ENCODE peak calls at places on chromosomes 3 and 15, in four cellular contexts. F, W, O and P are unnamed samples.

GRCh38 chr3:62607287-62608029 is 234.1 kb upstream of the FEZF2 start:
- DNase-seq in W (no peak), F (no peak), O (no peak), P (no peak)

GRCh38 chr15:62457100-62457499 is 292.0 kb upstream of the C2CD4B start:
- DNase-seq in F (no peak), W (no peak), O (no peak), P (no peak)

GRCh38 chr3:53772562-53773329 is 73.5 kb downstream of the CHDH start:
- DNase-seq in F (no peak), O (no peak), W (no peak), P (no peak)

GRCh38 chr3:84547971-84548970 is 410.5 kb upstream of the CADM2 start:
- DNase-seq in O (peak; percentile 36), F (peak; percentile 77), W (peak; percentile 2), P (peak; percentile 37)

GRCh38 chr3:113232367-113232766 is 21.0 kb downstream of the BOC start:
- DNase-seq in W (no peak), O (no peak), F (no peak), P (no peak)

GRCh38 chr15:94327356-94327936 is 96.1 kb downstream of the MCTP2 start:
- DNase-seq in F (no peak), O (peak; percentile 29), W (peak; percentile 9), P (peak; percentile 36)

GRCh38 chr3:160210799-160211221 is 14.4 kb upstream of the C3orf80 start:
- DNase-seq in O (peak; percentile 11), F (no peak), W (no peak), P (peak; percentile 43)

GRCh38 chr3:110806924-110807323 is 264.7 kb upstream of the NECTIN3 start:
- DNase-seq in O (peak; percentile 4), W (no peak), F (no peak), P (no peak)

GRCh38 chr15:71335591-71335990 is 220.3 kb downstream of the THSD4 start:
- DNase-seq in W (no peak), O (no peak), F (no peak), P (no peak)

GRCh38 chr3:33886015-33886414 is 87.6 kb downstream of the PDCD6IP start:
- DNase-seq in O (no peak), W (no peak), F (no peak), P (no peak)

GRCh38 chr3:115217678-115218451 is 70.8 kb upstream of the ZBTB20 start:
- DNase-seq in O (peak; percentile 32), W (peak; percentile 8), F (peak; percentile 20), P (peak; percentile 28)

GRCh38 chr15:70243686-70244540 is 146.2 kb upstream of the TLE3 start:
- DNase-seq in F (no peak), O (no peak), W (no peak), P (no peak)

GRCh38 chr3:65888980-65889706 is 149.6 kb downstream of the MAGI1 start:
- DNase-seq in F (no peak), W (no peak), O (no peak), P (no peak)

GRCh38 chr3:27312044-27312668 is 57.0 kb downstream of the NEK10 start:
- DNase-seq in O (peak; percentile 66), W (peak; percentile 25), F (no peak), P (peak; percentile 57)

GRCh38 chr3:124352143-124352528 is 360.2 kb upstream of the ROPN1 start:
- DNase-seq in F (no peak), O (no peak), W (no peak), P (no peak)

GRCh38 chr3:136385457-136385856 is 135.3 kb downstream of the PCCB start:
- DNase-seq in W (no peak), O (no peak), F (no peak), P (no peak)

GRCh38 chr3:129686941-129687340 is 80.5 kb upstream of the PLXND1 start:
- DNase-seq in W (peak; percentile 22), F (no peak), O (peak; percentile 83), P (no peak)

GRCh38 chr3:127615631-127616305 is 13.2 kb upstream of the PODXL2 start:
- DNase-seq in O (no peak), F (no peak), W (no peak), P (no peak)

GRCh38 chr3:194075802-194076460 is 60.0 kb upstream of the HES1 start:
- DNase-seq in W (peak; percentile 50), F (no peak), O (peak; percentile 86), P (no peak)

GRCh38 chr3:10395671-10396070 is 74.8 kb upstream of the SEC13 start:
- DNase-seq in W (no peak), O (no peak), F (no peak), P (no peak)

GRCh38 chr3:187352581-187353575 is 15.3 kb upstream of the RTP4 start:
- DNase-seq in F (no peak), O (no peak), W (no peak), P (peak; percentile 5)

GRCh38 chr3:78734048-78734637 is 1033.7 kb downstream of the ROBO1 start:
- DNase-seq in F (no peak), W (no peak), O (no peak), P (peak; percentile 20)

GRCh38 chr3:121660356-121661171 is at the start of gene HCLS1:
- DNase-seq in W (peak; percentile 30), O (no peak), F (no peak), P (no peak)

GRCh38 chr3:187360523-187361060 is 7.6 kb upstream of the RTP4 start:
- DNase-seq in F (no peak), O (no peak), W (no peak), P (no peak)

GRCh38 chr3:15042936-15043335 is 22.2 kb downstream of the MRPS25 start:
- DNase-seq in W (no peak), F (no peak), O (no peak), P (no peak)

GRCh38 chr3:31462050-31462569 is 70.6 kb upstream of the STT3B start:
- DNase-seq in O (peak; percentile 37), F (no peak), W (no peak), P (no peak)

GRCh38 chr3:65030847-65031463 is 343.2 kb upstream of the ADAMTS9 start:
- DNase-seq in O (no peak), F (no peak), W (peak; percentile 67), P (peak; percentile 36)

GRCh38 chr3:31550452-31551251 is 17.9 kb downstream of the STT3B start:
- DNase-seq in O (peak; percentile 20), F (no peak), W (no peak), P (no peak)

GRCh38 chr3:169966951-169967915 is 626 bp downstream of the SEC62 start:
- DNase-seq in F (peak; percentile 66), O (peak; percentile 6), W (peak; percentile 70), P (peak; percentile 50)

GRCh38 chr3:8486945-8487344 is 14.7 kb upstream of the LMCD1 start:
- DNase-seq in F (no peak), O (peak; percentile 94), W (no peak), P (no peak)

GRCh38 chr15:31276596-31277298 is 49.9 kb upstream of the KLF13 start:
- DNase-seq in F (peak; percentile 3), O (no peak), W (no peak), P (no peak)

GRCh38 chr3:63309780-63310179 is 31.7 kb downstream of the SYNPR start:
- DNase-seq in W (no peak), F (no peak), O (no peak), P (no peak)

GRCh38 chr15:70902105-70902504 is 9.5 kb downstream of the LRRC49 start:
- DNase-seq in W (no peak), O (no peak), F (no peak), P (no peak)

GRCh38 chr3:169354774-169355501 is 308.6 kb downstream of the MECOM start:
- DNase-seq in O (no peak), W (no peak), F (no peak), P (no peak)

GRCh38 chr3:26921054-26921453 is 298.5 kb downstream of the LRRC3B start:
- DNase-seq in O (no peak), W (no peak), F (no peak), P (no peak)

GRCh38 chr3:11847607-11848006 is 922 bp upstream of the TAMM41 start:
- DNase-seq in W (peak; percentile 29), F (no peak), O (peak; percentile 8), P (peak; percentile 15)

GRCh38 chr15:71471347-71471746 is 339.0 kb upstream of the NR2E3 start:
- DNase-seq in O (no peak), F (no peak), W (no peak), P (no peak)

GRCh38 chr3:174125267-174125844 is 727.8 kb downstream of the NLGN1 start:
- DNase-seq in O (peak; percentile 2), F (peak; percentile 19), W (no peak), P (peak; percentile 56)

GRCh38 chr3:114538211-114538610 is 244.4 kb downstream of the TIGIT start:
- DNase-seq in W (no peak), F (no peak), O (no peak), P (no peak)

GRCh38 chr15:67832031-67832551 is 6.8 kb downstream of the SKOR1 start:
- DNase-seq in W (no peak), F (peak; percentile 46), O (no peak), P (no peak)
- TF ChIP-seq ELF4 in W (no peak), F (no peak), O (no peak), P (no peak)

GRCh38 chr3:171419457-171419856 is 40.7 kb downstream of the TNIK start:
- DNase-seq in O (no peak), F (no peak), W (no peak), P (no peak)

GRCh38 chr3:171416666-171417065 is 43.5 kb downstream of the TNIK start:
- DNase-seq in O (no peak), W (no peak), F (no peak), P (no peak)

GRCh38 chr3:171417137-171417536 is 43.1 kb downstream of the TNIK start:
- DNase-seq in O (no peak), F (no peak), W (no peak), P (no peak)

GRCh38 chr3:171416061-171416460 is 44.1 kb downstream of the TNIK start:
- DNase-seq in W (no peak), O (no peak), F (no peak), P (no peak)

DNA sequence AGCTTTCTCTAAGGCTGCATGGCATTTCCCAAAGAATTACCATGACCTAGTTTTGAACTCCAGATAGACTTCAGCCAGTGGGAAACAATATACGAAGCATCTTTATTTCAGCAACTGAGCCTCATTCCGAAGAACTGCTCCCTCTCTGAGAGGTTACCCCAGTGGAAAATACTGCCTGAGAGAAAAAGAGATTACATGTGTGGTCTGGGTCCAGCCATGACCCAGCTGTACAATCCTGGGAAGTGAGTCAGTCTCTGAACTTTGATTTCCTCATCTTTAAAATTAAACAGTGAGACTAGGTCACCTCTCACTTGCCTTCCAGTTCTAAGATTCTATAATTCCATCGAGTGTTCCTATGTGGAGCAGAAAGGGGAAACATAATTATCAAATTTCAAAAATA is 42.4 kb downstream of the TNIK start:
- DNase-seq in W (no peak), O (peak; percentile 2), F (no peak), P (no peak)
- TF ChIP-seq SP1 in W (no peak), O (no peak), F (no peak), P (no peak)

GRCh38 chr3:37024820-37025405 is 31.6 kb downstream of the MLH1 start:
- DNase-seq in O (no peak), F (no peak), W (no peak), P (no peak)

GRCh38 chr3:37025562-37026335 is 32.4 kb downstream of the MLH1 start:
- DNase-seq in F (no peak), W (peak; percentile 50), O (no peak), P (no peak)

GRCh38 chr3:37028329-37028728 is 35.0 kb downstream of the MLH1 start:
- DNase-seq in O (no peak), F (no peak), W (peak; percentile 74), P (no peak)

GRCh38 chr3:37026851-37027250 is 33.5 kb downstream of the MLH1 start:
- DNase-seq in O (no peak), F (no peak), W (no peak), P (no peak)

GRCh38 chr3:37024092-37024491 is 30.8 kb downstream of the MLH1 start:
- DNase-seq in O (no peak), W (no peak), F (no peak), P (no peak)
- TF ChIP-seq ELF4 in O (no peak), W (no peak), F (no peak), P (no peak)

GRCh38 chr3:150446470-150446977 is 38.4 kb downstream of the TSC22D2 start:
- DNase-seq in W (peak; percentile 18), O (no peak), F (no peak), P (no peak)
- TF ChIP-seq SP1 in W (no peak), O (no peak), F (no peak), P (no peak)